ENCODE peak calls at places on chromosomes 13 and 19, in seven cellular contexts. V, F, Q, M, I, O and T are unnamed samples.

GRCh38 chr19:4144666-4145261 is 8.7 kb upstream of the CREB3L3 start:
- DNase-seq in V (peak; percentile 50), F (no peak), Q (no peak), M (peak; percentile 71), I (no peak), O (no peak), T (peak; percentile 72)

GRCh38 chr13:35549481-35549880 is 73.0 kb upstream of the MAB21L1 start:
- DNase-seq in V (peak; percentile 88), F (no peak), Q (no peak), M (no peak), I (no peak), O (no peak), T (no peak)

GRCh38 chr13:106532111-106532929 is 3.1 kb downstream of the EFNB2 start:
- DNase-seq in V (peak; percentile 49), F (no peak), Q (no peak), M (no peak), I (no peak), O (no peak), T (peak; percentile 73)

GRCh38 chr19:56942749-56943148 is 102.2 kb upstream of the PEG3 start:
- DNase-seq in V (peak; percentile 14), F (no peak), Q (no peak), M (peak; percentile 8), I (no peak), O (peak; percentile 76), T (peak; percentile 66)

GRCh38 chr13:109344552-109345157 is 441.7 kb downstream of the IRS2 start:
- DNase-seq in V (peak; percentile 86), F (no peak), Q (no peak), M (no peak), I (no peak), O (no peak), T (peak; percentile 71)

GRCh38 chr19:2428027-2428690 is 773 bp upstream of the TIMM13 start:
- DNase-seq in V (no peak), F (no peak), Q (no peak), M (peak; percentile 39), I (no peak), O (no peak), T (peak; percentile 66)

GRCh38 chr13:73913043-73913740 is 221.0 kb downstream of the KLF12 start:
- DNase-seq in V (peak; percentile 70), F (no peak), Q (no peak), M (no peak), I (no peak), O (no peak), T (peak; percentile 68)

GRCh38 chr13:30308548-30308947 is 1.2 kb upstream of the KATNAL1 start:
- DNase-seq in V (peak; percentile 22), F (no peak), Q (no peak), M (no peak), I (no peak), O (no peak), T (no peak)

GRCh38 chr19:28633223-28634030 is 579.5 kb downstream of the UQCRFS1 start:
- DNase-seq in V (peak; percentile 56), F (no peak), Q (peak; percentile 28), M (peak; percentile 57), I (peak; percentile 39), O (no peak), T (peak; percentile 84)

GRCh38 chr13:31528758-31529157 is 210.6 kb upstream of the RXFP2 start:
- DNase-seq in V (no peak), F (no peak), Q (no peak), M (no peak), I (no peak), O (no peak), T (no peak)

GRCh38 chr13:84972907-84973306 is 826.3 kb downstream of the SLITRK6 start:
- DNase-seq in V (no peak), F (no peak), Q (no peak), M (no peak), I (no peak), O (no peak), T (no peak)

GRCh38 chr13:65613004-65613403 is 1617.1 kb downstream of the PCDH9 start:
- DNase-seq in V (no peak), F (no peak), Q (no peak), M (no peak), I (no peak), O (no peak), T (no peak)

GRCh38 chr19:53868091-53868891 is 608 bp downstream of the MYADM start:
- DNase-seq in V (peak; percentile 83), F (no peak), Q (no peak), M (peak; percentile 69), I (no peak), O (no peak), T (peak; percentile 67)

GRCh38 chr13:20337894-20338551 is 105.9 kb upstream of the GJB6 start:
- DNase-seq in V (no peak), F (no peak), Q (no peak), M (no peak), I (no peak), O (no peak), T (peak; percentile 2)

GRCh38 chr13:29509999-29510586 is 85.4 kb downstream of the SLC7A1 start:
- DNase-seq in V (peak; percentile 45), F (no peak), Q (no peak), M (no peak), I (no peak), O (no peak), T (no peak)

GRCh38 chr19:7970716-7971448 is 27.4 kb upstream of the TIMM44 start:
- DNase-seq in V (peak; percentile 42), F (no peak), Q (no peak), M (peak; percentile 18), I (peak; percentile 34), O (no peak), T (peak; percentile 82)

GRCh38 chr13:48730971-48731658 is 77.4 kb downstream of the CYSLTR2 start:
- DNase-seq in V (peak; percentile 31), F (no peak), Q (no peak), M (no peak), I (no peak), O (no peak), T (no peak)

GRCh38 chr13:44876782-44877324 is 112.4 kb downstream of the NUFIP1 start:
- DNase-seq in V (no peak), F (no peak), Q (no peak), M (no peak), I (peak; percentile 82), O (no peak), T (no peak)

GRCh38 chr19:47123406-47123805 is 7.2 kb upstream of the SAE1 start:
- DNase-seq in V (no peak), F (no peak), Q (no peak), M (no peak), I (no peak), O (no peak), T (no peak)

GRCh38 chr19:18304496-18305312 is 18.2 kb downstream of the LSM4 start:
- DNase-seq in V (peak; percentile 83), F (peak; percentile 77), Q (peak; percentile 73), M (peak; percentile 75), I (no peak), O (no peak), T (peak; percentile 94)

GRCh38 chr19:45179063-45179847 is 671 bp downstream of the BLOC1S3 start:
- DNase-seq in V (peak; percentile 38), F (no peak), Q (peak; percentile 17), M (peak; percentile 42), I (no peak), O (no peak), T (peak; percentile 68)